ENCODE peak calls at places on chromosomes 3 and 15, in seven cellular contexts. B, P, R, I, Q, K and L are unnamed samples.

GRCh38 chr3:74614133-74614967 is at the start of gene CNTN3:
- DNase-seq in Q (peak; percentile 43), B (peak; percentile 49), P (no peak), R (no peak), I (no peak), K (peak; percentile 57), L (no peak)

GRCh38 chr15:80970018-80970657 is 19.5 kb downstream of the MESD start:
- DNase-seq in R (peak; percentile 51), Q (peak; percentile 54), K (peak; percentile 81), I (peak; percentile 64), P (peak; percentile 66), B (peak; percentile 54), L (peak; percentile 77)

GRCh38 chr3:117873236-117873635 is 1161.4 kb downstream of the IGSF11 start:
- DNase-seq in K (peak; percentile 89), B (peak; percentile 7), R (no peak), I (peak; percentile 34), Q (no peak), P (no peak), L (no peak)

GRCh38 chr3:161557751-161558150 is 61.1 kb downstream of the OTOL1 start:
- DNase-seq in K (no peak), B (no peak), P (no peak), I (no peak), Q (no peak), R (no peak), L (no peak)

GRCh38 chr15:88688394-88688933 is 49.6 kb downstream of the ISG20 start:
- DNase-seq in P (no peak), B (no peak), R (no peak), Q (no peak), K (no peak), I (no peak), L (no peak)

GRCh38 chr15:81809543-81809942 is 236.3 kb downstream of the MEX3B start:
- DNase-seq in Q (no peak), R (no peak), K (no peak), P (peak; percentile 26), I (peak; percentile 15), B (peak; percentile 8), L (peak; percentile 70)

GRCh38 chr3:101252307-101252706 is 68.1 kb downstream of the IMPG2 start:
- DNase-seq in K (no peak), I (no peak), B (no peak), R (no peak), Q (no peak), P (no peak), L (no peak)

GRCh38 chr15:80660114-80660513 is 35.0 kb upstream of the ABHD17C start:
- DNase-seq in B (peak; percentile 41), R (no peak), P (no peak), K (peak; percentile 66), I (peak; percentile 24), Q (peak; percentile 39), L (no peak)

GRCh38 chr3:48018841-48019240 is 2.6 kb upstream of the MAP4 start:
- DNase-seq in R (peak; percentile 18), Q (no peak), P (no peak), B (peak; percentile 81), K (no peak), I (no peak), L (no peak)

GRCh38 chr3:10232138-10232537 is 16.1 kb upstream of the TATDN2 start:
- DNase-seq in Q (no peak), B (no peak), P (no peak), R (no peak), K (no peak), I (no peak), L (peak; percentile 61)

GRCh38 chr3:23863060-23863459 is 53.7 kb downstream of the NKIRAS1 start:
- DNase-seq in P (no peak), R (no peak), I (peak; percentile 84), Q (no peak), K (no peak), B (peak; percentile 31), L (no peak)

GRCh38 chr15:57867970-57868791 is 161.7 kb downstream of the POLR2M start:
- DNase-seq in R (no peak), B (no peak), K (no peak), P (no peak), I (no peak), Q (no peak), L (peak; percentile 9)

GRCh38 chr3:142086581-142087090 is 62.7 kb downstream of the TFDP2 start:
- DNase-seq in P (no peak), K (no peak), R (no peak), B (no peak), Q (no peak), I (no peak), L (no peak)

GRCh38 chr3:51703026-51703775 is 3.7 kb upstream of the GRM2 start:
- DNase-seq in I (no peak), B (no peak), R (no peak), P (no peak), Q (no peak), K (no peak), L (no peak)

GRCh38 chr3:8937064-8938020 is 25.9 kb downstream of the RAD18 start:
- DNase-seq in K (no peak), Q (no peak), R (no peak), P (no peak), I (peak; percentile 70), B (peak; percentile 89), L (no peak)

GRCh38 chr3:106025151-106025722 is 156.4 kb upstream of the CBLB start:
- DNase-seq in P (no peak), R (peak; percentile 20), Q (peak; percentile 42), K (no peak), I (no peak), B (peak; percentile 23), L (no peak)

GRCh38 chr3:195441476-195441970 is 1.3 kb downstream of the ACAP2 start:
- DNase-seq in R (no peak), K (no peak), P (no peak), B (peak; percentile 11), I (peak; percentile 34), Q (no peak), L (no peak)

GRCh38 chr3:195441051-195441450 is 1.8 kb downstream of the ACAP2 start:
- DNase-seq in K (no peak), Q (no peak), I (no peak), P (no peak), R (no peak), B (peak; percentile 8), L (no peak)

GRCh38 chr3:195443391-195443989 is 670 bp upstream of the ACAP2 start:
- DNase-seq in K (no peak), I (no peak), P (no peak), Q (no peak), R (no peak), B (no peak), L (no peak)

GRCh38 chr3:195441971-195442572 is 748 bp downstream of the ACAP2 start:
- DNase-seq in B (peak; percentile 40), R (peak; percentile 49), Q (peak; percentile 35), I (peak; percentile 47), P (peak; percentile 54), K (peak; percentile 78), L (peak; percentile 88)

GRCh38 chr3:195442573-195443390 is at the start of gene ACAP2:
- DNase-seq in B (peak; percentile 99), Q (peak; percentile 100), P (peak; percentile 100), I (peak; percentile 100), R (peak; percentile 100), K (peak; percentile 100), L (peak; percentile 99)
- TF ChIP-seq POLR2A in B (peak; percentile 95), Q (peak; percentile 86), P (peak; percentile 84), I (peak; percentile 93), R (peak; percentile 71), K (peak; percentile 96), L (peak; percentile 87)

DNA sequence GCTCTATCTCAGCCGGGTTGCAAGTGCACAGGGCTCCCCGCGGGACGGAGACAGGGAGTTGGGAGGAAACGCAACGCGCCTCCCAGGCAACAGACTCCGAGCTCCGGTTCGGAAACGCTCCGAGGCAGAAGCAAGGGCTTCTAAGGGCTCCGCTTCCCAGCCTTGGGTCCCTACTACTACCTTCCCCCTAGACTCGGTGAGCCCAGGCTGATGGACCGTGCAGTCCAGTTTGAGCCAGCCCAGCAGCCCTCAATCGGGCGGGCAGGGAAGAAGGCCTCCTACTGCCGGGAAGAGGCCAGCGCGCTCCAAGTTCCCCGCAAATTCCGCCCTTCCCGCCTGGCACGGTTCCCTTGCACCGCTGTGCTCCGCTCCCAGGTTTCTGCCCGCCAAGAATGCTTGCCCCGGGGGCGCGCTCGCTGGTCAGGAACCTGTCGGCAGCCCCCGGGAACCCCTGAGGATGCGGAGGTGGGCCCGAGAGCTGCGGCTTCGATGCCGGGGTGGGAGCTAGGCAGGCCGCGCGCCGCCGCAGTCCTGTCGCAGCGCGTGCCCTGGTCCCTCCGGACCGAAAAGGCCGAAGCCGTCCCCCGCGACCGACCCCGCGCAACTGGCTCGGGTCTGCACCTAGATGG is 728 bp downstream of the TRANK1 start:
- DNase-seq in Q (peak; percentile 57), I (peak; percentile 61), K (peak; percentile 65), B (peak; percentile 59), P (no peak), R (peak; percentile 53), L (peak; percentile 42)
- H3K4me3 ChIP-seq in Q (peak overlapping the region; percentile 65), I (peak overlapping the region; percentile 69), K (peak overlapping the region; percentile 36), B (peak overlapping the region; percentile 41), P (no peak overlapping the region), R (peak overlapping the region; percentile 50), L (peak overlapping the region; percentile 28)

GRCh38 chr3:129650256-129650872 is 43.9 kb upstream of the PLXND1 start:
- DNase-seq in P (peak; percentile 60), R (peak; percentile 73), K (peak; percentile 89), I (peak; percentile 80), Q (peak; percentile 68), B (peak; percentile 84), L (peak; percentile 81)

GRCh38 chr3:129654126-129654525 is 47.6 kb upstream of the PLXND1 start:
- DNase-seq in Q (no peak), K (no peak), P (no peak), I (no peak), R (no peak), B (peak; percentile 68), L (no peak)

GRCh38 chr3:129653019-129653418 is 46.5 kb upstream of the PLXND1 start:
- DNase-seq in R (no peak), P (no peak), B (no peak), Q (no peak), K (no peak), I (no peak), L (no peak)

GRCh38 chr3:129648331-129648730 is 41.9 kb upstream of the PLXND1 start:
- DNase-seq in B (no peak), I (no peak), P (no peak), K (no peak), R (no peak), Q (no peak), L (no peak)

GRCh38 chr3:129651316-129652202 is 45.1 kb upstream of the PLXND1 start:
- DNase-seq in K (peak; percentile 63), I (peak; percentile 88), Q (no peak), R (no peak), P (no peak), B (peak; percentile 78), L (no peak)
- TF ChIP-seq POLR2A in K (no peak), I (no peak), Q (no peak), R (no peak), P (no peak), B (no peak), L (no peak)

DNA sequence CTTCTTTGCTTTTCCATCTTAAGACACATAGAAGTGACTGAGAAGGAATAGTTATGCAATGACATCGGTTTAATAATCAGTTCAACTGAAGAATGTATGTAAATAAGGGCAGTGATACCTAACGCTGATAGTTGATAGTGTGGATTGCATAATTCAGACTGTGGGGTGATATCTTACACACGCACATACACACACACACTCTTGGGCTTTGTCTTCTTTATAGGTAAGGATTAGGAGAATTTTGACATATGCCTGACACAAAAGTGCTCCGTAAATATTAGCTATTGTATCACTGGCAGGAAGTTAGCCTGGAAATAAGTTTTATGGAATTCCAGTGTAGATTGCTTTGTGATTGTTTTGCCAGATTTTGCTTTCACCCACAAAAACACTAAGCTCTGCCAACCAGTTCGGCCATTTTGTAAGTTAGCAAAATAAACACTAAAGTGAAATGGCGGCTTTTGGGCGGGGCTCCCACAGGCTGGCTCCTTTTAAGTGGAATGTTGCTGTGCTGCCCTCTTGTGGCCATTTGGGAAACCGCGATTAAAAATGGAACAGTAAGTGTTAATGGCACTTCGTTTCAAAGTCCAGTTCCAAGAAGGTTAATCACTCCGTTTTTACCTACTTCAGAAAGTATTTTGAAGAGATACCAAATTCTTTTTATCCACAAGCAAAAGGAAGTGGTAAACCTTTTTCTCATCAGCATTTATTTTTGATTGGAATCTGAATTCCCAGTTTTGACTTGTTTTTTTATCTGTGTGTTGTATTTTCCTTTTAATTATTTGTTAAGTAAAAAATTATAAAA is 17.7 kb downstream of the CHD2 start:
- DNase-seq in I (peak; percentile 98), P (peak; percentile 77), B (peak; percentile 93), R (peak; percentile 94), Q (peak; percentile 99), K (peak; percentile 99), L (peak; percentile 95)
- H3K4me3 ChIP-seq in I (peak overlapping the region; percentile 42), P (no peak overlapping the region), B (no peak overlapping the region), R (no peak overlapping the region), Q (peak overlapping the region; percentile 1), K (no peak overlapping the region), L (no peak overlapping the region)